ENCODE peak calls at places on chromosomes 3 and 15, in nine cellular contexts. Y is pancreas, Q is lung, N is PC-9, M is kidney epithelial cell, D is tibial nerve, Z is activated B cell treated with CpG ODN at 0.5 μM for 24 hours, T is endothelial cell, I is nephron progenitor cell. W is an unnamed sample.

GRCh38 chr15:28991236-28992171 is 105.7 kb downstream of the APBA2 start:
- DNase-seq in Y (no peak), Q (no peak), N (no peak), M (no peak), D (no peak), Z (no peak), T (no peak), I (no peak), W (no peak)

GRCh38 chr3:56205406-56205805 is 262.9 kb downstream of the ERC2 start:
- DNase-seq in Y (no peak), Q (no peak), N (no peak), M (no peak), D (no peak), Z (no peak), T (no peak), I (no peak), W (no peak)

GRCh38 chr15:70259030-70259424 is 161.3 kb upstream of the TLE3 start:
- DNase-seq in Y (peak; percentile 91), Q (peak; percentile 65), N (no peak), M (no peak), D (peak; percentile 42), Z (no peak), T (no peak), I (peak; percentile 45), W (no peak)

GRCh38 chr3:151318946-151319345 is 2.3 kb upstream of the GPR87 start:
- DNase-seq in Y (no peak), Q (no peak), N (no peak), M (no peak), D (no peak), Z (no peak), T (no peak), I (no peak), W (no peak)

GRCh38 chr15:94236638-94237037 is 5.3 kb downstream of the MCTP2 start:
- DNase-seq in Y (no peak), Q (no peak), N (no peak), M (no peak), D (no peak), Z (no peak), T (no peak), I (no peak), W (no peak)

GRCh38 chr15:69206079-69206478 is 45.6 kb downstream of the GLCE start:
- DNase-seq in Y (no peak), Q (no peak), N (no peak), M (no peak), D (no peak), Z (no peak), T (no peak), I (no peak), W (no peak)

GRCh38 chr3:62888180-62888579 is 13.0 kb upstream of the CADPS start:
- DNase-seq in Y (no peak), Q (no peak), N (no peak), M (no peak), D (no peak), Z (no peak), T (no peak), I (no peak), W (no peak)

GRCh38 chr15:55712363-55712762 is 30.6 kb downstream of the PRTG start:
- DNase-seq in Y (no peak), Q (no peak), N (no peak), M (no peak), D (no peak), Z (no peak), T (no peak), I (no peak), W (no peak)

GRCh38 chr3:46848271-46849097 is 14.8 kb downstream of the MYL3 start:
- DNase-seq in Y (no peak), Q (no peak), N (peak; percentile 23), M (no peak), D (no peak), Z (peak; percentile 12), T (peak; percentile 51), I (peak; percentile 45), W (peak; percentile 45)

GRCh38 chr15:81304226-81304625 is 19.7 kb downstream of the STARD5 start:
- DNase-seq in Y (no peak), Q (no peak), N (no peak), M (no peak), D (peak; percentile 43), Z (no peak), T (no peak), I (no peak), W (no peak)

GRCh38 chr3:13141183-13141582 is 68.0 kb upstream of the IQSEC1 start:
- DNase-seq in Y (no peak), Q (no peak), N (no peak), M (no peak), D (no peak), Z (no peak), T (no peak), I (no peak), W (no peak)

GRCh38 chr15:48965972-48966371 is 2.3 kb upstream of the SHC4 start:
- DNase-seq in Y (no peak), Q (no peak), N (no peak), M (no peak), D (no peak), Z (no peak), T (no peak), I (no peak), W (no peak)

GRCh38 chr3:197408177-197408957 is 110.0 kb upstream of the DLG1 start:
- DNase-seq in Y (no peak), Q (no peak), N (peak; percentile 44), M (no peak), D (no peak), Z (no peak), T (no peak), I (no peak), W (no peak)

GRCh38 chr3:74605437-74605836 is 9.0 kb downstream of the CNTN3 start:
- DNase-seq in Y (no peak), Q (no peak), N (no peak), M (no peak), D (no peak), Z (no peak), T (no peak), I (no peak), W (no peak)

GRCh38 chr15:71294636-71295241 is 179.5 kb downstream of the THSD4 start:
- DNase-seq in Y (no peak), Q (no peak), N (peak; percentile 78), M (peak; percentile 83), D (no peak), Z (no peak), T (peak; percentile 9), I (no peak), W (no peak)

GRCh38 chr3:10390641-10391373 is 69.9 kb upstream of the SEC13 start:
- DNase-seq in Y (no peak), Q (no peak), N (no peak), M (no peak), D (no peak), Z (no peak), T (no peak), I (no peak), W (no peak)

GRCh38 chr3:44442591-44443309 is 34.7 kb downstream of the ZNF445 start:
- DNase-seq in Y (no peak), Q (no peak), N (no peak), M (no peak), D (no peak), Z (no peak), T (no peak), I (no peak), W (no peak)

GRCh38 chr3:10192953-10193691 is 28.4 kb downstream of the IRAK2 start:
- DNase-seq in Y (no peak), Q (no peak), N (peak; percentile 30), M (peak; percentile 99), D (no peak), Z (peak; percentile 53), T (peak; percentile 18), I (peak; percentile 59), W (no peak)

GRCh38 chr3:115931581-115931980 is 308.3 kb downstream of the GAP43 start:
- DNase-seq in Y (no peak), Q (no peak), N (no peak), M (no peak), D (no peak), Z (no peak), T (no peak), I (no peak), W (no peak)

GRCh38 chr3:115932807-115933206 is 309.5 kb downstream of the GAP43 start:
- DNase-seq in Y (no peak), Q (no peak), N (no peak), M (no peak), D (no peak), Z (no peak), T (no peak), I (no peak), W (no peak)

GRCh38 chr3:115937054-115937453 is 313.7 kb downstream of the GAP43 start:
- DNase-seq in Y (no peak), Q (no peak), N (no peak), M (no peak), D (no peak), Z (no peak), T (no peak), I (no peak), W (no peak)
- TF ChIP-seq CTCF in Y (no peak), Q (no peak), N (peak; percentile 62), M (peak; percentile 36), D (peak; percentile 22), Z (no peak), T (peak; percentile 81), I (peak; percentile 38), W (peak; percentile 48)

GRCh38 chr3:157982359-157982758 is 123.9 kb downstream of the SHOX2 start:
- DNase-seq in Y (no peak), Q (no peak), N (no peak), M (no peak), D (no peak), Z (no peak), T (no peak), I (no peak), W (no peak)

GRCh38 chr3:157981819-157982218 is 124.4 kb downstream of the SHOX2 start:
- DNase-seq in Y (no peak), Q (no peak), N (no peak), M (no peak), D (no peak), Z (no peak), T (no peak), I (no peak), W (no peak)
- TF ChIP-seq CTCF in Y (no peak), Q (no peak), N (no peak), M (no peak), D (no peak), Z (no peak), T (no peak), I (no peak), W (no peak)

DNA sequence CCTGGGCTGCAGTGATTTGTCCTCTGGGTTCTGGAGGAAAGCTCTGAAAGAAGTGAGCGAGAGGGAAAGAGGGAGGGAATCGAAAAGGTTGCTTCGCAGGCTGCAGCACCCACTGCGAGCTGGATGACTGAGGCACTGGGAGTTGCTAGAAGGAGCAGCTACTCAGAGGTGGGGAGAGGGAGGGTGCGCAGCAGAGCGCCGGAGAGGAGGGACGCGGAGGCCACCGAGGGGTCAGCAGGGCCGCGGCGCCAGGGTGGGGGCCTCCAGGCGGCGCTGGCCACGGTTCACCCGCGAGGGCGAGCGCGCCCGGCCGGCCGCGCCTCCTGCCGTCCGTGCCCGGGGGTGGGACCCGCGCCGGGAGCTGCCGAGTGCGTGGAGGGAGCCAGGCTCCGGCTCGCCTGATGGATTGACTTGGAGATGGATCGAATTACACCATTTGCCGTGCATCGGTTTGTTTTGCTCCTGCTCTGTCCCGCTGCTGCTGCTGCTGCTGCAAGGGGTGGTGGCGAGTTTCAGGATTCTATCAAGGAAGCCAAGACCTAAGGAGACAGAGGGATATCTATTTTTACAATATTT is at the start of gene SEMA6D:
- DNase-seq in Y (peak; percentile 89), Q (peak; percentile 47), N (no peak), M (peak; percentile 48), D (peak; percentile 64), Z (no peak), T (peak; percentile 88), I (peak; percentile 92), W (peak; percentile 83)
- TF ChIP-seq CTCF in Y (no peak), Q (peak; percentile 0), N (no peak), M (peak; percentile 16), D (peak; percentile 61), Z (no peak), T (peak; percentile 51), I (no peak), W (peak; percentile 15)

GRCh38 chr3:69020424-69020823 is 6.9 kb upstream of the EOGT start:
- DNase-seq in Y (no peak), Q (no peak), N (no peak), M (no peak), D (no peak), Z (no peak), T (no peak), I (no peak), W (no peak)
- TF ChIP-seq CTCF in Y (no peak), Q (no peak), N (peak; percentile 51), M (no peak), D (peak; percentile 27), Z (no peak), T (peak; percentile 13), I (peak; percentile 30), W (no peak)